ENCODE peak calls at places on chromosomes 4 and X, in six cellular contexts. S is fibroblast of lung, V is Kasumi-1, L is Peyer's patch, N is cardiac muscle cell, B is renal cortical epithelial cell. Z is an unnamed sample.

GRCh38 chrX:53049127-53049517 is 533 bp downstream of the GPR173 start:
- DNase-seq in B (no peak), L (no peak), N (no peak), V (no peak), S (no peak), Z (no peak)

GRCh38 chr4:109406337-109406931 is 27.2 kb upstream of the SEC24B start:
- DNase-seq in V (peak; percentile 69), S (peak; percentile 78), L (no peak), N (peak; percentile 78), B (peak; percentile 79), Z (peak; percentile 78)

GRCh38 chr4:139810710-139811109 is 145.1 kb downstream of the MGST2 start:
- DNase-seq in B (no peak), S (no peak), N (no peak), V (no peak), L (no peak), Z (no peak)

GRCh38 chr4:182144621-182145359 is 98.4 kb upstream of the TENM3 start:
- DNase-seq in N (no peak), B (no peak), S (peak; percentile 19), V (peak; percentile 10), L (no peak), Z (no peak)

GRCh38 chr4:11743236-11743635 is 314.5 kb upstream of the HS3ST1 start:
- DNase-seq in N (no peak), V (no peak), B (no peak), L (no peak), S (peak; percentile 41), Z (no peak)

GRCh38 chr4:86367577-86367976 is 7.7 kb upstream of the MAPK10 start:
- DNase-seq in N (peak; percentile 43), S (peak; percentile 74), V (no peak), L (no peak), B (no peak), Z (no peak)

GRCh38 chr4:124839786-124840390 is 127.4 kb upstream of the ANKRD50 start:
- DNase-seq in S (peak; percentile 15), V (peak; percentile 3), L (no peak), B (no peak), N (peak; percentile 7), Z (peak; percentile 65)

GRCh38 chrX:12441376-12442128 is 303.3 kb downstream of the FRMPD4 start:
- DNase-seq in B (peak; percentile 33), S (peak; percentile 88), L (no peak), V (no peak), N (peak; percentile 86), Z (no peak)

GRCh38 chr4:16083217-16084191 is at the start of gene PROM1:
- DNase-seq in V (no peak), S (no peak), B (peak; percentile 41), L (no peak), N (no peak), Z (no peak)

GRCh38 chr4:152385551-152385950 is 150.3 kb downstream of the FBXW7 start:
- DNase-seq in S (peak; percentile 38), B (peak; percentile 16), V (peak; percentile 45), L (no peak), N (peak; percentile 24), Z (peak; percentile 28)

GRCh38 chr4:116361782-116362181 is 723.6 kb downstream of the TRAM1L1 start:
- DNase-seq in L (no peak), N (no peak), B (no peak), S (no peak), V (no peak), Z (no peak)

GRCh38 chrX:133921764-133922389 is 63.5 kb downstream of the GPC3 start:
- DNase-seq in L (no peak), V (peak; percentile 9), N (peak; percentile 45), S (peak; percentile 13), B (peak; percentile 29), Z (peak; percentile 67)

GRCh38 chr4:61068745-61069144 is 131.4 kb upstream of the ADGRL3 start:
- DNase-seq in B (peak; percentile 15), L (no peak), N (peak; percentile 86), S (peak; percentile 63), V (no peak), Z (no peak)

GRCh38 chr4:166293551-166293950 is 420.5 kb downstream of the TLL1 start:
- DNase-seq in S (no peak), L (no peak), B (no peak), V (no peak), N (peak; percentile 17), Z (no peak)

GRCh38 chr4:156766846-156767245 is 204.8 kb downstream of the PDGFC start:
- DNase-seq in N (no peak), L (no peak), S (peak; percentile 39), B (peak; percentile 65), V (no peak), Z (no peak)

GRCh38 chr4:21835712-21836111 is 112.9 kb downstream of the KCNIP4 start:
- DNase-seq in S (peak; percentile 18), L (no peak), N (no peak), V (no peak), B (no peak), Z (no peak)

GRCh38 chr4:7183161-7183560 is 9.2 kb upstream of the SORCS2 start:
- DNase-seq in S (no peak), B (peak; percentile 29), L (no peak), V (no peak), N (no peak), Z (no peak)

GRCh38 chr4:80237992-80238391 is 28.5 kb upstream of the FGF5 start:
- DNase-seq in V (no peak), N (peak; percentile 80), B (peak; percentile 45), L (no peak), S (peak; percentile 85), Z (no peak)

GRCh38 chrX:36963852-36964251 is 44.3 kb upstream of the FAM47C start:
- DNase-seq in S (no peak), B (no peak), L (no peak), V (no peak), N (no peak), Z (no peak)

GRCh38 chrX:107301253-107301652 is 94.8 kb downstream of the DNAAF6 start:
- DNase-seq in V (no peak), N (no peak), S (no peak), L (no peak), B (no peak), Z (no peak)

GRCh38 chr4:148926861-148927260 is 484.6 kb upstream of the NR3C2 start:
- DNase-seq in S (peak; percentile 15), V (no peak), L (no peak), N (peak; percentile 0), B (peak; percentile 93), Z (no peak)